ENCODE peak calls at places on chromosome X, in four cellular contexts. E, W, A and V are unnamed samples.

GRCh38 chrX:27555514-27555913 is 34.6 kb upstream of the DCAF8L2 start:
- DNase-seq in E (no peak), W (peak; percentile 41), A (no peak), V (peak; percentile 11)

GRCh38 chrX:121254336-121254735 is 206.9 kb downstream of the GLUD2 start:
- DNase-seq in E (no peak), W (peak; percentile 5), A (no peak), V (no peak)

GRCh38 chrX:9312922-9313867 is 151.7 kb upstream of the TBL1X start:
- DNase-seq in E (peak; percentile 53), W (peak; percentile 13), A (no peak), V (peak; percentile 43)

GRCh38 chrX:123814343-123814742 is 45.5 kb upstream of the XIAP start:
- DNase-seq in E (no peak), W (no peak), A (no peak), V (no peak)

GRCh38 chrX:124524852-124525251 is 178.5 kb downstream of the SH2D1A start:
- DNase-seq in E (no peak), W (no peak), A (no peak), V (peak; percentile 4)

GRCh38 chrX:80879143-80879542 is 69.5 kb upstream of the BRWD3 start:
- DNase-seq in E (no peak), W (no peak), A (no peak), V (no peak)

GRCh38 chrX:139759637-139760036 is 51.7 kb upstream of the MCF2 start:
- DNase-seq in E (peak; percentile 15), W (no peak), A (no peak), V (no peak)

GRCh38 chrX:21745756-21746155 is 12.2 kb downstream of the SMPX start:
- DNase-seq in E (peak; percentile 9), W (no peak), A (no peak), V (peak; percentile 15)

GRCh38 chrX:107700317-107700774 is 72.0 kb downstream of the PRPS1 start:
- DNase-seq in E (no peak), W (no peak), A (no peak), V (no peak)

GRCh38 chrX:134712272-134712671 is 54.0 kb upstream of the PLAC1 start:
- DNase-seq in E (no peak), W (no peak), A (no peak), V (no peak)

GRCh38 chrX:19342331-19342906 is 1.3 kb upstream of the PDHA1 start:
- DNase-seq in E (peak; percentile 15), W (no peak), A (no peak), V (no peak)

GRCh38 chrX:21375795-21376069 is 1.5 kb downstream of the CNKSR2 start:
- DNase-seq in E (no peak), W (no peak), A (no peak), V (peak; percentile 36)

GRCh38 chrX:97026406-97026805 is 142.7 kb downstream of the RPA4 start:
- DNase-seq in E (no peak), W (no peak), A (no peak), V (peak; percentile 21)

GRCh38 chrX:139924069-139924695 is 8.7 kb downstream of the ATP11C start:
- DNase-seq in E (no peak), W (no peak), A (no peak), V (no peak)

GRCh38 chrX:40063555-40063954 is 34.2 kb downstream of the BCOR start:
- DNase-seq in E (no peak), W (no peak), A (no peak), V (no peak)

GRCh38 chrX:102067966-102068723 is 57.3 kb upstream of the TCEAL2 start:
- DNase-seq in E (peak; percentile 4), W (peak; percentile 1), A (peak; percentile 1), V (peak; percentile 10)

GRCh38 chrX:31112226-31112999 is 40.6 kb upstream of the FTHL17 start:
- DNase-seq in E (no peak), W (no peak), A (no peak), V (no peak)

GRCh38 chrX:11264925-11265324 is 28.3 kb upstream of the AMELX start:
- DNase-seq in E (no peak), W (no peak), A (no peak), V (no peak)

GRCh38 chrX:53263597-53264094 is 17.7 kb downstream of the IQSEC2 start:
- DNase-seq in E (peak; percentile 73), W (no peak), A (no peak), V (no peak)

GRCh38 chrX:109389917-109390316 is 92.0 kb downstream of the GUCY2F start:
- DNase-seq in E (peak; percentile 5), W (no peak), A (no peak), V (no peak)

GRCh38 chrX:129654652-129655546 is at the start of gene APLN:
- DNase-seq in E (no peak), W (no peak), A (no peak), V (peak; percentile 80)

DNA sequence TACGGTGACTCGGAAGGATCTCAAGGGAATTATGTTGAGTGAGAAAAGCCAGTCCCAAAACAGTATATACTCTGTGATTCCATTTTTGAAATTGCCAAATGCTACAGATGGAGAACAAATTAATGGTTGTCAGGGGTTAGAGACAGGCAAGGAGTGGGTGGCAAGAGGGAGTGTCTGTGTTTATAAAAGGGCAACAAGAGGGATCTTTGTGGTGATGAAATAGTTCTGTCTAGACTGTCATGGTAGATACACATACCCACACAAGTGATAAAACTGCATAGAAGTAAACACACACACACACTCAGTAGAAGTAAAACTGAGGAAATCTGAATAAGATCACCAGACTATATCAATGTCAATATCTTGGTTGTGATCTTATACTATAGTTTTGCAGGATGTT is 92.7 kb downstream of the CD99L2 start:
- DNase-seq in E (no peak), W (no peak), A (no peak), V (no peak)
- TF ChIP-seq GABPA in E (no peak), W (no peak), A (no peak), V (no peak)

DNA sequence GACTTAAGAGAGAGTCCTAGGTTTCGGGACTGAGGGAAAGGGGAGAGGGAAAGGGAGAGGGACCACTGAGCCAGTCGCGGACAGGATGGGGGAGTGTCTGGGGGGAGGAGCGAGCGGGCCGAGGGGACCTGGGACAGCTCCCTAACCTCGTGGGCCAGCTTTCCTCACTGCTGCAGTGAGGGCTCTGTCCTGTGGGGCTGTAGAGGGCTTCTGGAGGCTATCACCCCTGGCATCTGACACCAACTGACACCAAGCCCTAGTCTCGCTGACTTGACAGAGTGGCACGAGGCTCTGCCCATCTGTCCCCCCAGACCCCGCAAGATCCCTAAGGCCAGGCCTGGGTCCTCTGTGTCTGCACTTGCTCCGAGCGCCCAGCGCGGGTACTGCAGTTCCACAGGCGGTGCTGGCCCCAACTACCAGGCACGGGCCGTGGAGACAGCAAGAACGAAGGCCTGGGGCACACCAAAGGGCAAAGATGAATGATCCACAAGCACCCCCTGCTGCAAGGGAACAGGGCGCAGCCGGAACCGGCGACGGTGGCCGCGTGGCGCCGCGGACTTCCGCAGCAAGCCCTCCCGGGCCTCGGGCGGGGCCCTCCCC is 465 bp downstream of the HAUS7 start:
- DNase-seq in E (peak; percentile 44), W (no peak), A (no peak), V (peak; percentile 55)
- TF ChIP-seq MAX in E (peak; percentile 78), W (peak; percentile 44), A (no peak), V (peak; percentile 72)

GRCh38 chrX:72716766-72717165 is 2.7 kb upstream of the PHKA1 start:
- DNase-seq in E (no peak), W (peak; percentile 1), A (no peak), V (no peak)

GRCh38 chrX:72712094-72712755 is 1.9 kb downstream of the PHKA1 start:
- DNase-seq in E (peak; percentile 20), W (no peak), A (no peak), V (peak; percentile 34)

GRCh38 chrX:72714471-72714916 is 388 bp upstream of the PHKA1 start:
- DNase-seq in E (no peak), W (peak; percentile 12), A (no peak), V (peak; percentile 66)

GRCh38 chrX:72715546-72715945 is 1.4 kb upstream of the PHKA1 start:
- DNase-seq in E (no peak), W (no peak), A (no peak), V (no peak)

DNA sequence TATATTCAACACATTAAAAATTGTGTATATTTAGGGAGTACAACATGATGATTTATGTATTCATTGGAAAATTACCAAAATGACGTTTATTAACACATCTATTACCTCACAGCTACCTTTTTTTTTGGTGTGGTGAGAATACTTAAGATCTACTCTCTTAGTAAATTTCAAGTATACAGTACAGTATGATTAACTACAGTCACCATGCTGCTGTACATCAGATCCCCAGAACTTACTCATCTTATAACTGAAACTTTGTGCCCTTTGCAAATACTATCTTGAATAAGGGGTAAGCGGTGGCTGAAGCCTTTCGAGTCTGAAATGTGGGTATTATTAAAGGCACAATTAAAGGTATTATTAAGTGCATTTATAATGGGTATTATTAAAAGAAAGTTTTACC is 976 bp downstream of the PHKA1 start:
- DNase-seq in E (no peak), W (no peak), A (no peak), V (no peak)
- TF ChIP-seq MXI1 in E (no peak), W (no peak), A (no peak), V (no peak)

GRCh38 chrX:13747836-13748235 is 13.3 kb downstream of the OFD1 start:
- DNase-seq in E (peak; percentile 13), W (peak; percentile 21), A (no peak), V (peak; percentile 27)

GRCh38 chrX:13752141-13752540 is 17.6 kb downstream of the OFD1 start:
- DNase-seq in E (no peak), W (no peak), A (no peak), V (no peak)

GRCh38 chrX:13748486-13748885 is 13.9 kb downstream of the OFD1 start:
- DNase-seq in E (no peak), W (no peak), A (no peak), V (no peak)

GRCh38 chrX:13750812-13751211 is 16.3 kb downstream of the OFD1 start:
- DNase-seq in E (no peak), W (no peak), A (no peak), V (no peak)

DNA sequence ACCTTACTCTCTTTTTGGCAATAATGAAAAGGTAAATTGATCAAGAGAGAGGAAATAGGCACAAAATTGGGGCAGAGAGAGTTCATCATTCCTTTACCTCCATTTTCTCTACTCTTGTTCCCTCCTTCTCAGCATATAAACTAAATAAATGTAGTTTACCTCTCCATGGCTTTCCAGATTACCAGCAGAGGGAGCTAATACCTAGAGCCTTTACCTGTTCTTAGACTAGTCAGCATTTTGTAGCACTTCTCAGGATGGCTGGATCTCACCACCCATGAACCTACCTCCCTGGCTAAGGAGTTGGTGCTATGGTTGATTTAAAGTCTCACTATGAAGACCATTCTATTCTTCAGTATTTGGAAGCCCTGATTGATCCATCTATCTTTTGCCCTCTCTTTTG is 15.7 kb downstream of the OFD1 start:
- DNase-seq in E (peak; percentile 25), W (peak; percentile 16), A (no peak), V (peak; percentile 36)
- TF ChIP-seq GABPA in E (no peak), W (no peak), A (no peak), V (no peak)

DNA sequence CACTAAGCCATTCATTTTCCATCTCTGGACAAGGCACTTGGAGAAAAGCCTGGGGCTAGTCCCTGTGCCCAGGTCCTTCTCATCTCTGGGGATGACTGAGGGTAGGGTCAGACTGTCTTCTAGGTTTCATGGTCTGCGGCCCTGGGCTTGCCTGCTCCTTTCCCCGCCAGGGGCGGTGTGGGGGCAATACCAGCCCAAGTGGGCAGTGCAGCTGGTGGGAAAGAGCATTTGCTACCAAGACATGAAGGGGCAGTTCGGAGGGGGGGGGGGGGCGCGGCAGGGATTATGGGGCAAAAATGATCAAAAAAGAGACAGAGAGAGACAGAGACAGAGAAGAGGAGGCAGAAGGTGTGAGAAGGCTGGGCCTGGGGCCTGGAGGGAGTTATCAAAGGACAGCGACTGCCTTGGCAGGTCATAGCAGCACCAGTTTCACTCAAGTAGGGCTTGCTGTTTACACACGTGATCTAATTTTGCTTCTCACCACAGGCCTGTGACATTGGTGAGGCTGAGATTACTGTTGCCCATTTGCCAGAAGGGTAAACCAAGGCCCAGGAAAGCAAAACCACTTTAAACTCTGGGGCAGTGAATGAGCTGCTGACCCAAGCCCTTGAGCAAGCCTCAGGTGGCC is 56.1 kb downstream of the PJA1 start:
- DNase-seq in E (no peak), W (no peak), A (no peak), V (no peak)
- TF ChIP-seq MAX in E (no peak), W (no peak), A (no peak), V (no peak)